ENCODE peak calls at places on chromosomes 7 and 10, in nine cellular contexts. One of them, this sample, is unnamed.
A peak's percentile ranks its signal among the peaks of the same experiment; 100 is the strongest.

GRCh38 chr7:48144291-48144768 is 26.9 kb upstream of the ABCA13 start:
- DNase-seq in activated CD4-positive, CD25-positive, alpha-beta regulatory T cell: no peak
- DNase-seq in right cardiac atrium: no peak
- DNase-seq in activated naive CD4-positive, alpha-beta T cell treated with anti-CD3 and anti-CD28 coated beads, Interleukin-2, amount 50 U/mL, for 72 hours: no peak
- DNase-seq in fibroblast of villous mesenchyme: peak; percentile 67
- DNase-seq in mucosa of gallbladder: no peak
- DNase-seq in ureter: no peak
- DNase-seq in activated CD4-positive, alpha-beta T cell treated with anti-CD3 and anti-CD28 coated beads for 4 hours: no peak
- DNase-seq in GM06990: no peak
- DNase-seq in this sample: no peak

GRCh38 chr7:141232286-141233051 is 158.6 kb downstream of the TMEM178B start:
- DNase-seq in activated CD4-positive, CD25-positive, alpha-beta regulatory T cell: no peak
- DNase-seq in right cardiac atrium: no peak
- DNase-seq in activated naive CD4-positive, alpha-beta T cell treated with anti-CD3 and anti-CD28 coated beads, Interleukin-2, amount 50 U/mL, for 72 hours: no peak
- DNase-seq in fibroblast of villous mesenchyme: no peak
- DNase-seq in mucosa of gallbladder: no peak
- DNase-seq in ureter: no peak
- DNase-seq in activated CD4-positive, alpha-beta T cell treated with anti-CD3 and anti-CD28 coated beads for 4 hours: no peak
- DNase-seq in GM06990: no peak
- DNase-seq in this sample: no peak

GRCh38 chr7:10034843-10035556 is 938.7 kb upstream of the PHF14 start:
- DNase-seq in activated CD4-positive, CD25-positive, alpha-beta regulatory T cell: no peak
- DNase-seq in right cardiac atrium: no peak
- DNase-seq in activated naive CD4-positive, alpha-beta T cell treated with anti-CD3 and anti-CD28 coated beads, Interleukin-2, amount 50 U/mL, for 72 hours: no peak
- DNase-seq in fibroblast of villous mesenchyme: no peak
- DNase-seq in mucosa of gallbladder: no peak
- DNase-seq in ureter: no peak
- DNase-seq in activated CD4-positive, alpha-beta T cell treated with anti-CD3 and anti-CD28 coated beads for 4 hours: no peak
- DNase-seq in GM06990: no peak
- DNase-seq in this sample: no peak

GRCh38 chr7:55178863-55179773 is 160.3 kb downstream of the EGFR start:
- DNase-seq in activated CD4-positive, CD25-positive, alpha-beta regulatory T cell: no peak
- DNase-seq in right cardiac atrium: no peak
- DNase-seq in activated naive CD4-positive, alpha-beta T cell treated with anti-CD3 and anti-CD28 coated beads, Interleukin-2, amount 50 U/mL, for 72 hours: no peak
- DNase-seq in fibroblast of villous mesenchyme: no peak
- DNase-seq in mucosa of gallbladder: peak; percentile 76
- DNase-seq in ureter: no peak
- DNase-seq in activated CD4-positive, alpha-beta T cell treated with anti-CD3 and anti-CD28 coated beads for 4 hours: no peak
- DNase-seq in GM06990: no peak
- DNase-seq in this sample: no peak

GRCh38 chr7:152313879-152314604 is 121.8 kb downstream of the KMT2C start:
- DNase-seq in activated CD4-positive, CD25-positive, alpha-beta regulatory T cell: no peak
- DNase-seq in right cardiac atrium: no peak
- DNase-seq in activated naive CD4-positive, alpha-beta T cell treated with anti-CD3 and anti-CD28 coated beads, Interleukin-2, amount 50 U/mL, for 72 hours: no peak
- DNase-seq in fibroblast of villous mesenchyme: peak; percentile 85
- DNase-seq in mucosa of gallbladder: peak; percentile 53
- DNase-seq in ureter: peak; percentile 48
- DNase-seq in activated CD4-positive, alpha-beta T cell treated with anti-CD3 and anti-CD28 coated beads for 4 hours: no peak
- DNase-seq in GM06990: no peak
- DNase-seq in this sample: no peak

GRCh38 chr7:15007507-15007906 is 105.0 kb upstream of the DGKB start:
- DNase-seq in activated CD4-positive, CD25-positive, alpha-beta regulatory T cell: no peak
- DNase-seq in right cardiac atrium: no peak
- DNase-seq in activated naive CD4-positive, alpha-beta T cell treated with anti-CD3 and anti-CD28 coated beads, Interleukin-2, amount 50 U/mL, for 72 hours: no peak
- DNase-seq in fibroblast of villous mesenchyme: no peak
- DNase-seq in mucosa of gallbladder: no peak
- DNase-seq in ureter: no peak
- DNase-seq in activated CD4-positive, alpha-beta T cell treated with anti-CD3 and anti-CD28 coated beads for 4 hours: no peak
- DNase-seq in GM06990: no peak
- DNase-seq in this sample: no peak

GRCh38 chr7:73741600-73741999 is 3.0 kb upstream of the ABHD11 start:
- DNase-seq in activated CD4-positive, CD25-positive, alpha-beta regulatory T cell: no peak
- DNase-seq in right cardiac atrium: no peak
- DNase-seq in activated naive CD4-positive, alpha-beta T cell treated with anti-CD3 and anti-CD28 coated beads, Interleukin-2, amount 50 U/mL, for 72 hours: no peak
- DNase-seq in fibroblast of villous mesenchyme: no peak
- DNase-seq in mucosa of gallbladder: no peak
- DNase-seq in ureter: no peak
- DNase-seq in activated CD4-positive, alpha-beta T cell treated with anti-CD3 and anti-CD28 coated beads for 4 hours: no peak
- DNase-seq in GM06990: no peak
- DNase-seq in this sample: no peak

GRCh38 chr10:87860156-87860795 is 3.1 kb downstream of the KLLN start:
- DNase-seq in activated CD4-positive, CD25-positive, alpha-beta regulatory T cell: no peak
- DNase-seq in right cardiac atrium: no peak
- DNase-seq in activated naive CD4-positive, alpha-beta T cell treated with anti-CD3 and anti-CD28 coated beads, Interleukin-2, amount 50 U/mL, for 72 hours: no peak
- DNase-seq in fibroblast of villous mesenchyme: peak; percentile 65
- DNase-seq in mucosa of gallbladder: peak; percentile 43
- DNase-seq in ureter: peak; percentile 52
- DNase-seq in activated CD4-positive, alpha-beta T cell treated with anti-CD3 and anti-CD28 coated beads for 4 hours: peak; percentile 23
- DNase-seq in GM06990: no peak
- DNase-seq in this sample: no peak

GRCh38 chr10:17115683-17116082 is 13.9 kb downstream of the CUBN start:
- DNase-seq in activated CD4-positive, CD25-positive, alpha-beta regulatory T cell: no peak
- DNase-seq in right cardiac atrium: no peak
- DNase-seq in activated naive CD4-positive, alpha-beta T cell treated with anti-CD3 and anti-CD28 coated beads, Interleukin-2, amount 50 U/mL, for 72 hours: no peak
- DNase-seq in fibroblast of villous mesenchyme: peak; percentile 35
- DNase-seq in mucosa of gallbladder: no peak
- DNase-seq in ureter: no peak
- DNase-seq in activated CD4-positive, alpha-beta T cell treated with anti-CD3 and anti-CD28 coated beads for 4 hours: no peak
- DNase-seq in GM06990: no peak
- DNase-seq in this sample: no peak

GRCh38 chr10:593421-593820 is 96.0 kb downstream of the DIP2C start:
- DNase-seq in activated CD4-positive, CD25-positive, alpha-beta regulatory T cell: no peak
- DNase-seq in right cardiac atrium: no peak
- DNase-seq in activated naive CD4-positive, alpha-beta T cell treated with anti-CD3 and anti-CD28 coated beads, Interleukin-2, amount 50 U/mL, for 72 hours: no peak
- DNase-seq in fibroblast of villous mesenchyme: no peak
- DNase-seq in mucosa of gallbladder: no peak
- DNase-seq in ureter: no peak
- DNase-seq in activated CD4-positive, alpha-beta T cell treated with anti-CD3 and anti-CD28 coated beads for 4 hours: no peak
- DNase-seq in GM06990: no peak
- DNase-seq in this sample: no peak

GRCh38 chr7:41536116-41536515 is 166.8 kb downstream of the INHBA start:
- DNase-seq in activated CD4-positive, CD25-positive, alpha-beta regulatory T cell: no peak
- DNase-seq in right cardiac atrium: no peak
- DNase-seq in activated naive CD4-positive, alpha-beta T cell treated with anti-CD3 and anti-CD28 coated beads, Interleukin-2, amount 50 U/mL, for 72 hours: no peak
- DNase-seq in fibroblast of villous mesenchyme: peak; percentile 34
- DNase-seq in mucosa of gallbladder: no peak
- DNase-seq in ureter: no peak
- DNase-seq in activated CD4-positive, alpha-beta T cell treated with anti-CD3 and anti-CD28 coated beads for 4 hours: no peak
- DNase-seq in GM06990: no peak
- DNase-seq in this sample: no peak

GRCh38 chr10:15589109-15589508 is 130.6 kb downstream of the ITGA8 start:
- DNase-seq in activated CD4-positive, CD25-positive, alpha-beta regulatory T cell: no peak
- DNase-seq in right cardiac atrium: no peak
- DNase-seq in activated naive CD4-positive, alpha-beta T cell treated with anti-CD3 and anti-CD28 coated beads, Interleukin-2, amount 50 U/mL, for 72 hours: no peak
- DNase-seq in fibroblast of villous mesenchyme: peak; percentile 9
- DNase-seq in mucosa of gallbladder: no peak
- DNase-seq in ureter: no peak
- DNase-seq in activated CD4-positive, alpha-beta T cell treated with anti-CD3 and anti-CD28 coated beads for 4 hours: no peak
- DNase-seq in GM06990: no peak
- DNase-seq in this sample: no peak

GRCh38 chr10:31118561-31118960 is 86.9 kb upstream of the ZNF438 start:
- DNase-seq in activated CD4-positive, CD25-positive, alpha-beta regulatory T cell: no peak
- DNase-seq in right cardiac atrium: no peak
- DNase-seq in activated naive CD4-positive, alpha-beta T cell treated with anti-CD3 and anti-CD28 coated beads, Interleukin-2, amount 50 U/mL, for 72 hours: no peak
- DNase-seq in fibroblast of villous mesenchyme: no peak
- DNase-seq in mucosa of gallbladder: no peak
- DNase-seq in ureter: no peak
- DNase-seq in activated CD4-positive, alpha-beta T cell treated with anti-CD3 and anti-CD28 coated beads for 4 hours: no peak
- DNase-seq in GM06990: no peak
- DNase-seq in this sample: no peak

GRCh38 chr7:141785711-141786552 is 4.1 kb upstream of the TAS2R5 start:
- DNase-seq in activated CD4-positive, CD25-positive, alpha-beta regulatory T cell: no peak
- DNase-seq in right cardiac atrium: no peak
- DNase-seq in activated naive CD4-positive, alpha-beta T cell treated with anti-CD3 and anti-CD28 coated beads, Interleukin-2, amount 50 U/mL, for 72 hours: peak; percentile 9
- DNase-seq in fibroblast of villous mesenchyme: peak; percentile 60
- DNase-seq in mucosa of gallbladder: peak; percentile 17
- DNase-seq in ureter: no peak
- DNase-seq in activated CD4-positive, alpha-beta T cell treated with anti-CD3 and anti-CD28 coated beads for 4 hours: peak; percentile 12
- DNase-seq in GM06990: peak; percentile 15
- DNase-seq in this sample: no peak

GRCh38 chr10:44963772-44964633 is 4.4 kb downstream of the RASSF4 start:
- DNase-seq in activated CD4-positive, CD25-positive, alpha-beta regulatory T cell: no peak
- DNase-seq in right cardiac atrium: peak; percentile 95
- DNase-seq in activated naive CD4-positive, alpha-beta T cell treated with anti-CD3 and anti-CD28 coated beads, Interleukin-2, amount 50 U/mL, for 72 hours: no peak
- DNase-seq in fibroblast of villous mesenchyme: peak; percentile 40
- DNase-seq in mucosa of gallbladder: peak; percentile 53
- DNase-seq in ureter: peak; percentile 54
- DNase-seq in activated CD4-positive, alpha-beta T cell treated with anti-CD3 and anti-CD28 coated beads for 4 hours: no peak
- DNase-seq in GM06990: peak; percentile 66
- DNase-seq in this sample: peak; percentile 94

GRCh38 chr7:40717242-40717641 is 582.4 kb downstream of the SUGCT start:
- DNase-seq in activated CD4-positive, CD25-positive, alpha-beta regulatory T cell: no peak
- DNase-seq in right cardiac atrium: peak; percentile 89
- DNase-seq in activated naive CD4-positive, alpha-beta T cell treated with anti-CD3 and anti-CD28 coated beads, Interleukin-2, amount 50 U/mL, for 72 hours: no peak
- DNase-seq in fibroblast of villous mesenchyme: peak; percentile 89
- DNase-seq in mucosa of gallbladder: peak; percentile 24
- DNase-seq in ureter: peak; percentile 85
- DNase-seq in activated CD4-positive, alpha-beta T cell treated with anti-CD3 and anti-CD28 coated beads for 4 hours: no peak
- DNase-seq in GM06990: peak; percentile 53
- DNase-seq in this sample: peak; percentile 78

GRCh38 chr7:134782121-134782623 is 2.7 kb downstream of the CALD1 start:
- DNase-seq in activated CD4-positive, CD25-positive, alpha-beta regulatory T cell: no peak
- DNase-seq in right cardiac atrium: no peak
- DNase-seq in activated naive CD4-positive, alpha-beta T cell treated with anti-CD3 and anti-CD28 coated beads, Interleukin-2, amount 50 U/mL, for 72 hours: no peak
- DNase-seq in fibroblast of villous mesenchyme: peak; percentile 45
- DNase-seq in mucosa of gallbladder: no peak
- DNase-seq in ureter: no peak
- DNase-seq in activated CD4-positive, alpha-beta T cell treated with anti-CD3 and anti-CD28 coated beads for 4 hours: no peak
- DNase-seq in GM06990: peak; percentile 12
- DNase-seq in this sample: no peak

GRCh38 chr7:67487316-67487715 is 490.7 kb downstream of the TYW1 start:
- DNase-seq in activated CD4-positive, CD25-positive, alpha-beta regulatory T cell: no peak
- DNase-seq in right cardiac atrium: no peak
- DNase-seq in activated naive CD4-positive, alpha-beta T cell treated with anti-CD3 and anti-CD28 coated beads, Interleukin-2, amount 50 U/mL, for 72 hours: no peak
- DNase-seq in fibroblast of villous mesenchyme: no peak
- DNase-seq in mucosa of gallbladder: no peak
- DNase-seq in ureter: no peak
- DNase-seq in activated CD4-positive, alpha-beta T cell treated with anti-CD3 and anti-CD28 coated beads for 4 hours: no peak
- DNase-seq in GM06990: no peak
- DNase-seq in this sample: no peak

GRCh38 chr10:30155401-30155800 is 96.0 kb upstream of the JCAD start:
- DNase-seq in activated CD4-positive, CD25-positive, alpha-beta regulatory T cell: no peak
- DNase-seq in right cardiac atrium: peak; percentile 63
- DNase-seq in activated naive CD4-positive, alpha-beta T cell treated with anti-CD3 and anti-CD28 coated beads, Interleukin-2, amount 50 U/mL, for 72 hours: no peak
- DNase-seq in fibroblast of villous mesenchyme: no peak
- DNase-seq in mucosa of gallbladder: peak; percentile 17
- DNase-seq in ureter: no peak
- DNase-seq in activated CD4-positive, alpha-beta T cell treated with anti-CD3 and anti-CD28 coated beads for 4 hours: no peak
- DNase-seq in GM06990: peak; percentile 10
- DNase-seq in this sample: no peak

GRCh38 chr7:50335795-50336754 is 31.6 kb downstream of the IKZF1 start:
- DNase-seq in activated CD4-positive, CD25-positive, alpha-beta regulatory T cell: peak; percentile 64
- DNase-seq in right cardiac atrium: peak; percentile 58
- DNase-seq in activated naive CD4-positive, alpha-beta T cell treated with anti-CD3 and anti-CD28 coated beads, Interleukin-2, amount 50 U/mL, for 72 hours: peak; percentile 72
- DNase-seq in fibroblast of villous mesenchyme: no peak
- DNase-seq in mucosa of gallbladder: no peak
- DNase-seq in ureter: no peak
- DNase-seq in activated CD4-positive, alpha-beta T cell treated with anti-CD3 and anti-CD28 coated beads for 4 hours: peak; percentile 88
- DNase-seq in GM06990: peak; percentile 82
- DNase-seq in this sample: no peak

GRCh38 chr7:133253522-133253882 is 624 bp downstream of the EXOC4 start:
- DNase-seq in activated CD4-positive, CD25-positive, alpha-beta regulatory T cell: no peak
- DNase-seq in right cardiac atrium: no peak
- DNase-seq in activated naive CD4-positive, alpha-beta T cell treated with anti-CD3 and anti-CD28 coated beads, Interleukin-2, amount 50 U/mL, for 72 hours: peak; percentile 7
- DNase-seq in fibroblast of villous mesenchyme: peak; percentile 32
- DNase-seq in mucosa of gallbladder: peak; percentile 10
- DNase-seq in ureter: no peak
- DNase-seq in activated CD4-positive, alpha-beta T cell treated with anti-CD3 and anti-CD28 coated beads for 4 hours: no peak
- DNase-seq in GM06990: peak; percentile 1
- DNase-seq in this sample: no peak

GRCh38 chr7:14604606-14605005 is 297.9 kb downstream of the DGKB start:
- DNase-seq in activated CD4-positive, CD25-positive, alpha-beta regulatory T cell: no peak
- DNase-seq in right cardiac atrium: no peak
- DNase-seq in activated naive CD4-positive, alpha-beta T cell treated with anti-CD3 and anti-CD28 coated beads, Interleukin-2, amount 50 U/mL, for 72 hours: no peak
- DNase-seq in fibroblast of villous mesenchyme: no peak
- DNase-seq in mucosa of gallbladder: peak; percentile 12
- DNase-seq in ureter: no peak
- DNase-seq in activated CD4-positive, alpha-beta T cell treated with anti-CD3 and anti-CD28 coated beads for 4 hours: no peak
- DNase-seq in GM06990: no peak
- DNase-seq in this sample: no peak

GRCh38 chr7:137302075-137302474 is 41.5 kb downstream of the PTN start:
- DNase-seq in activated CD4-positive, CD25-positive, alpha-beta regulatory T cell: no peak
- DNase-seq in right cardiac atrium: no peak
- DNase-seq in activated naive CD4-positive, alpha-beta T cell treated with anti-CD3 and anti-CD28 coated beads, Interleukin-2, amount 50 U/mL, for 72 hours: no peak
- DNase-seq in fibroblast of villous mesenchyme: no peak
- DNase-seq in mucosa of gallbladder: no peak
- DNase-seq in ureter: no peak
- DNase-seq in activated CD4-positive, alpha-beta T cell treated with anti-CD3 and anti-CD28 coated beads for 4 hours: no peak
- DNase-seq in GM06990: no peak
- DNase-seq in this sample: no peak

GRCh38 chr7:12674861-12675260 is 12.6 kb upstream of the ARL4A start:
- DNase-seq in activated CD4-positive, CD25-positive, alpha-beta regulatory T cell: no peak
- DNase-seq in right cardiac atrium: no peak
- DNase-seq in activated naive CD4-positive, alpha-beta T cell treated with anti-CD3 and anti-CD28 coated beads, Interleukin-2, amount 50 U/mL, for 72 hours: peak; percentile 36
- DNase-seq in fibroblast of villous mesenchyme: peak; percentile 85
- DNase-seq in mucosa of gallbladder: peak; percentile 34
- DNase-seq in ureter: no peak
- DNase-seq in activated CD4-positive, alpha-beta T cell treated with anti-CD3 and anti-CD28 coated beads for 4 hours: peak; percentile 47
- DNase-seq in GM06990: no peak
- DNase-seq in this sample: no peak

GRCh38 chr7:16646427-16647081 is 573 bp downstream of the BZW2 start:
- DNase-seq in activated CD4-positive, CD25-positive, alpha-beta regulatory T cell: no peak
- DNase-seq in right cardiac atrium: no peak
- DNase-seq in activated naive CD4-positive, alpha-beta T cell treated with anti-CD3 and anti-CD28 coated beads, Interleukin-2, amount 50 U/mL, for 72 hours: no peak
- DNase-seq in fibroblast of villous mesenchyme: no peak
- DNase-seq in mucosa of gallbladder: no peak
- DNase-seq in ureter: no peak
- DNase-seq in activated CD4-positive, alpha-beta T cell treated with anti-CD3 and anti-CD28 coated beads for 4 hours: no peak
- DNase-seq in GM06990: no peak
- DNase-seq in this sample: no peak

GRCh38 chr7:40644454-40645188 is 509.8 kb downstream of the SUGCT start:
- DNase-seq in activated CD4-positive, CD25-positive, alpha-beta regulatory T cell: no peak
- DNase-seq in right cardiac atrium: no peak
- DNase-seq in activated naive CD4-positive, alpha-beta T cell treated with anti-CD3 and anti-CD28 coated beads, Interleukin-2, amount 50 U/mL, for 72 hours: peak; percentile 4
- DNase-seq in fibroblast of villous mesenchyme: no peak
- DNase-seq in mucosa of gallbladder: no peak
- DNase-seq in ureter: no peak
- DNase-seq in activated CD4-positive, alpha-beta T cell treated with anti-CD3 and anti-CD28 coated beads for 4 hours: no peak
- DNase-seq in GM06990: no peak
- DNase-seq in this sample: no peak

GRCh38 chr10:7121154-7121797 is 289.6 kb downstream of the SFMBT2 start:
- DNase-seq in activated CD4-positive, CD25-positive, alpha-beta regulatory T cell: peak; percentile 21
- DNase-seq in right cardiac atrium: peak; percentile 72
- DNase-seq in activated naive CD4-positive, alpha-beta T cell treated with anti-CD3 and anti-CD28 coated beads, Interleukin-2, amount 50 U/mL, for 72 hours: peak; percentile 75
- DNase-seq in fibroblast of villous mesenchyme: peak; percentile 33
- DNase-seq in mucosa of gallbladder: peak; percentile 43
- DNase-seq in ureter: peak; percentile 52
- DNase-seq in activated CD4-positive, alpha-beta T cell treated with anti-CD3 and anti-CD28 coated beads for 4 hours: peak; percentile 72
- DNase-seq in GM06990: peak; percentile 17
- DNase-seq in this sample: peak; percentile 63

GRCh38 chr7:44787762-44788161 is 8.7 kb upstream of the PPIA start:
- DNase-seq in activated CD4-positive, CD25-positive, alpha-beta regulatory T cell: no peak
- DNase-seq in right cardiac atrium: no peak
- DNase-seq in activated naive CD4-positive, alpha-beta T cell treated with anti-CD3 and anti-CD28 coated beads, Interleukin-2, amount 50 U/mL, for 72 hours: no peak
- DNase-seq in fibroblast of villous mesenchyme: no peak
- DNase-seq in mucosa of gallbladder: no peak
- DNase-seq in ureter: no peak
- DNase-seq in activated CD4-positive, alpha-beta T cell treated with anti-CD3 and anti-CD28 coated beads for 4 hours: no peak
- DNase-seq in GM06990: no peak
- DNase-seq in this sample: no peak

GRCh38 chr10:11307004-11307403 is 289.3 kb downstream of the CELF2 start:
- DNase-seq in activated CD4-positive, CD25-positive, alpha-beta regulatory T cell: no peak
- DNase-seq in right cardiac atrium: no peak
- DNase-seq in activated naive CD4-positive, alpha-beta T cell treated with anti-CD3 and anti-CD28 coated beads, Interleukin-2, amount 50 U/mL, for 72 hours: no peak
- DNase-seq in fibroblast of villous mesenchyme: no peak
- DNase-seq in mucosa of gallbladder: no peak
- DNase-seq in ureter: no peak
- DNase-seq in activated CD4-positive, alpha-beta T cell treated with anti-CD3 and anti-CD28 coated beads for 4 hours: no peak
- DNase-seq in GM06990: no peak
- DNase-seq in this sample: no peak

GRCh38 chr10:30709229-30709628 is 79.7 kb upstream of the LYZL2 start:
- DNase-seq in activated CD4-positive, CD25-positive, alpha-beta regulatory T cell: no peak
- DNase-seq in right cardiac atrium: no peak
- DNase-seq in activated naive CD4-positive, alpha-beta T cell treated with anti-CD3 and anti-CD28 coated beads, Interleukin-2, amount 50 U/mL, for 72 hours: no peak
- DNase-seq in fibroblast of villous mesenchyme: no peak
- DNase-seq in mucosa of gallbladder: no peak
- DNase-seq in ureter: no peak
- DNase-seq in activated CD4-positive, alpha-beta T cell treated with anti-CD3 and anti-CD28 coated beads for 4 hours: no peak
- DNase-seq in GM06990: no peak
- DNase-seq in this sample: no peak

This sample was measured in Right ventricle myocardium superior.